ENCODE peak calls at places on chromosomes 6 and 20, in ten cellular contexts. H is RCC 7860; N is endothelial cell of umbilical vein; G is AG04450; Y is activated effector memory CD4-positive, alpha-beta T cell treated with Interleukin-2 at 50 U/mL for 16 hours; C is H1; I is CD8-positive, alpha-beta T cell; Z is AG08395; O is mucosa of descending colon; D is GOT3. J is an unnamed sample.

GRCh38 chr6:149111556-149112115 is 205.9 kb upstream of the TAB2 start:
- DNase-seq in Y (no peak), H (no peak), C (no peak), I (no peak), G (no peak), D (no peak), Z (no peak), O (no peak), N (no peak), J (no peak)

GRCh38 chr20:19100975-19101374 is 111.5 kb upstream of the SLC24A3 start:
- DNase-seq in Y (no peak), I (no peak), O (no peak), G (no peak), D (no peak), Z (no peak), N (no peak), C (no peak), H (no peak), J (no peak)

GRCh38 chr20:57928181-57928967 is 218.6 kb upstream of the PMEPA1 start:
- DNase-seq in I (no peak), D (no peak), G (no peak), O (no peak), N (no peak), Z (peak), C (no peak), Y (no peak), H (peak), J (no peak)

GRCh38 chr6:100335999-100336398 is 128.7 kb downstream of the SIM1 start:
- DNase-seq in Z (peak), H (no peak), C (no peak), N (no peak), Y (no peak), D (no peak), I (no peak), O (no peak), G (no peak), J (no peak)

GRCh38 chr6:1208876-1209275 is 103.0 kb upstream of the FOXQ1 start:
- DNase-seq in H (no peak), N (no peak), I (no peak), O (no peak), Z (peak), D (no peak), C (no peak), Y (no peak), G (no peak), J (no peak)

GRCh38 chr20:62029951-62030350 is 35.7 kb downstream of the TAF4 start:
- DNase-seq in H (no peak), O (no peak), D (no peak), N (no peak), C (no peak), Y (no peak), G (no peak), Z (no peak), I (no peak), J (no peak)

GRCh38 chr6:167401525-167402194 is 76.8 kb downstream of the TTLL2 start:
- DNase-seq in Z (no peak), D (no peak), I (no peak), C (no peak), Y (no peak), G (no peak), H (no peak), O (peak), N (no peak), J (no peak)

GRCh38 chr20:14434379-14435136 is 97.1 kb upstream of the FLRT3 start:
- DNase-seq in G (peak), D (no peak), N (no peak), O (no peak), Y (no peak), I (no peak), Z (peak), C (no peak), H (no peak), J (no peak)

GRCh38 chr6:101779051-101779844 is 385.7 kb downstream of the GRIK2 start:
- DNase-seq in H (peak), D (no peak), O (no peak), C (no peak), I (no peak), G (no peak), N (no peak), Z (peak), Y (no peak), J (no peak)

GRCh38 chr20:5078399-5078958 is 41.3 kb downstream of the PCNA start:
- DNase-seq in Z (peak), Y (peak), I (peak), G (no peak), H (no peak), N (peak), D (peak), C (no peak), O (peak), J (no peak)